ENCODE peak calls at places on chromosomes 13 and 19, in eight cellular contexts. J is AG10803, I is PC-3, B is mucosa of descending colon, Z is cardiac muscle cell, Y is B cell, U is fibroblast of pulmonary artery, S is colonic mucosa. R is an unnamed sample.

GRCh38 chr13:100854091-100854490 is 179.5 kb upstream of the TMTC4 start:
- DNase-seq in U (no peak), J (no peak), S (no peak), B (no peak), I (no peak), Z (peak; percentile 66), Y (no peak), R (no peak)

GRCh38 chr19:49497047-49497789 is 984 bp downstream of the RPS11 start:
- DNase-seq in J (peak; percentile 53), Y (peak; percentile 86), S (peak; percentile 85), Z (peak; percentile 63), U (peak; percentile 63), I (peak; percentile 65), B (peak; percentile 89), R (no peak)

GRCh38 chr13:105291987-105292386 is 1243.5 kb downstream of the EFNB2 start:
- DNase-seq in I (no peak), B (no peak), S (no peak), Y (no peak), U (no peak), Z (no peak), J (no peak), R (no peak)

GRCh38 chr13:24033527-24034302 is 126.8 kb upstream of the SPATA13 start:
- DNase-seq in B (no peak), Z (no peak), U (peak; percentile 96), Y (no peak), I (no peak), S (no peak), J (peak; percentile 96), R (no peak)

GRCh38 chr13:51803422-51804294 is at the start of gene DHRS12:
- DNase-seq in U (peak; percentile 77), B (peak; percentile 95), J (peak; percentile 80), S (peak; percentile 94), Z (peak; percentile 87), Y (peak; percentile 94), I (peak; percentile 75), R (peak; percentile 63)

GRCh38 chr13:30212256-30212655 is 95.1 kb downstream of the KATNAL1 start:
- DNase-seq in Y (no peak), S (no peak), I (no peak), J (no peak), U (no peak), Z (no peak), B (no peak), R (no peak)

GRCh38 chr19:48501446-48501960 is 10.1 kb downstream of the LMTK3 start:
- DNase-seq in Y (peak; percentile 43), B (peak; percentile 73), Z (no peak), J (no peak), U (no peak), S (peak; percentile 77), I (peak; percentile 88), R (no peak)

GRCh38 chr13:31199527-31199848 is 287 bp upstream of the B3GLCT start:
- DNase-seq in U (no peak), B (no peak), S (no peak), I (no peak), Z (no peak), J (no peak), Y (no peak), R (no peak)

GRCh38 chr13:24149306-24150032 is 11.1 kb upstream of the SPATA13 start:
- DNase-seq in Z (no peak), U (peak; percentile 67), S (no peak), B (no peak), I (peak; percentile 81), Y (no peak), J (peak; percentile 53), R (no peak)

GRCh38 chr19:38739440-38740251 is 4.6 kb downstream of the CAPN12 start:
- DNase-seq in S (no peak), I (no peak), U (no peak), J (no peak), B (no peak), Y (no peak), Z (no peak), R (no peak)

GRCh38 chr13:72295173-72295572 is 428.2 kb upstream of the DACH1 start:
- DNase-seq in Y (no peak), J (peak; percentile 44), I (no peak), B (no peak), Z (no peak), S (no peak), U (peak; percentile 54), R (no peak)

GRCh38 chr19:2084993-2085720 is 11.0 kb downstream of the MOB3A start:
- DNase-seq in Y (peak; percentile 94), S (peak; percentile 73), U (peak; percentile 38), J (peak; percentile 65), Z (no peak), I (peak; percentile 59), B (peak; percentile 93), R (no peak)

GRCh38 chr13:32362574-32362973 is 47.3 kb downstream of the BRCA2 start:
- DNase-seq in I (no peak), Z (no peak), Y (no peak), S (no peak), U (no peak), J (no peak), B (no peak), R (no peak)

GRCh38 chr13:39930060-39930459 is 274.6 kb downstream of the COG6 start:
- DNase-seq in S (no peak), U (no peak), I (no peak), B (no peak), Z (no peak), J (no peak), Y (no peak), R (no peak)

GRCh38 chr13:79937311-79938243 is 403.3 kb downstream of the SPRY2 start:
- DNase-seq in Y (no peak), J (no peak), B (no peak), Z (no peak), U (no peak), S (no peak), I (no peak), R (no peak)

GRCh38 chr19:17834350-17835181 is 13.2 kb downstream of the JAK3 start:
- DNase-seq in S (no peak), Y (no peak), B (no peak), I (no peak), U (no peak), J (no peak), Z (no peak), R (peak; percentile 26)

GRCh38 chr13:73754727-73755292 is 379.4 kb downstream of the KLF12 start:
- DNase-seq in S (peak; percentile 69), I (peak; percentile 85), Y (peak; percentile 61), Z (peak; percentile 69), U (peak; percentile 84), B (no peak), J (peak; percentile 62), R (peak; percentile 50)
- TF ChIP-seq CTCF in S (peak; percentile 54), I (peak; percentile 72), Y (peak; percentile 89), Z (peak; percentile 61), U (peak; percentile 65), B (peak; percentile 39), J (peak; percentile 79), R (peak; percentile 83)

GRCh38 chr13:85879014-85879413 is 79.8 kb upstream of the SLITRK6 start:
- DNase-seq in J (no peak), S (no peak), Y (no peak), B (no peak), Z (no peak), U (no peak), I (peak; percentile 6), R (no peak)
- TF ChIP-seq CTCF in J (no peak), S (no peak), Y (no peak), B (no peak), Z (no peak), U (no peak), I (no peak), R (no peak)

GRCh38 chr19:33024398-33024797 is 40.3 kb downstream of the RHPN2 start:
- DNase-seq in Y (no peak), I (peak; percentile 33), J (no peak), S (no peak), Z (no peak), B (no peak), U (no peak), R (no peak)

DNA sequence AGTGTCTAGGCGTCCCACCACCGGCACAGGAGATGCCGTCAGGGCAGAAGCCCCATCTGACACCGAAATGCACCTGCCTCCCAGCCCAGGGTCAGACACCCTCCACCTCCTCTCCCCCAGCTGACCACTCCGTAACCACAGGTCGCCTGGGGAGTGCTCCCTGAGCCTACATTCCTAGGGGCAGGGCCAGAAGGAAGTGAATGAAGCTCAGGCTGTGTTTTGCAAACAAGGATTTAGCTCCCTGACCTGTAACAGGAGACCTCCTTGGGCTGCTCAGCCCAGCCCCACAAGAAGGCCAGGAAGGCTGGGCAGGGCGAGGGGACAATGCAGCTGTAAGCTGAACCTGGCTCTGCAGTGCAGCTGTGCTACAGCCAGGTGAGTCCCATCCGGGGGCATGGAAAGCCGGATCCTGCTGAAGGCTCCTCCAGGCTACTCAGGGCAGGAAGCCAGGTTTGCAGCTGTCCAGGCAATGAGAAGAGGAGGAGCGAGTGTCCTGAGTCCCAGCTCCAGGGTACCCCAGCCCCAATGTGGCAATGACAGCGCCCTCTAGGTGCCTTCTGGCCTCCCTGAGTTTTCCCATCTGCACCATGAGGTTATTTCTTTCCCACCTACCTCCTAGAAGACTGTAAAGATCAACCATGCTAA is 42.1 kb downstream of the RHPN2 start:
- DNase-seq in S (no peak), U (no peak), Z (peak; percentile 24), B (no peak), J (no peak), Y (no peak), I (no peak), R (no peak)
- TF ChIP-seq CTCF in S (no peak), U (no peak), Z (no peak), B (no peak), J (no peak), Y (no peak), I (peak; percentile 28), R (no peak)

GRCh38 chr19:33062902-33063301 is 1.8 kb downstream of the RHPN2 start:
- DNase-seq in J (no peak), I (no peak), Y (no peak), Z (no peak), B (no peak), U (no peak), S (no peak), R (no peak)

GRCh38 chr19:33064778-33065550 is at the start of gene RHPN2:
- DNase-seq in Y (peak; percentile 77), I (peak; percentile 66), Z (peak; percentile 85), B (peak; percentile 89), S (peak; percentile 86), U (peak; percentile 68), J (peak; percentile 62), R (peak; percentile 53)

GRCh38 chr19:33066543-33066942 is 1.9 kb upstream of the RHPN2 start:
- DNase-seq in U (no peak), I (no peak), J (no peak), Y (no peak), S (no peak), B (peak; percentile 47), Z (no peak), R (no peak)

GRCh38 chr19:33063356-33064116 is 1.2 kb downstream of the RHPN2 start:
- DNase-seq in J (peak; percentile 13), S (peak; percentile 86), B (peak; percentile 60), U (peak; percentile 43), Z (peak; percentile 49), I (peak; percentile 43), Y (peak; percentile 41), R (no peak)

DNA sequence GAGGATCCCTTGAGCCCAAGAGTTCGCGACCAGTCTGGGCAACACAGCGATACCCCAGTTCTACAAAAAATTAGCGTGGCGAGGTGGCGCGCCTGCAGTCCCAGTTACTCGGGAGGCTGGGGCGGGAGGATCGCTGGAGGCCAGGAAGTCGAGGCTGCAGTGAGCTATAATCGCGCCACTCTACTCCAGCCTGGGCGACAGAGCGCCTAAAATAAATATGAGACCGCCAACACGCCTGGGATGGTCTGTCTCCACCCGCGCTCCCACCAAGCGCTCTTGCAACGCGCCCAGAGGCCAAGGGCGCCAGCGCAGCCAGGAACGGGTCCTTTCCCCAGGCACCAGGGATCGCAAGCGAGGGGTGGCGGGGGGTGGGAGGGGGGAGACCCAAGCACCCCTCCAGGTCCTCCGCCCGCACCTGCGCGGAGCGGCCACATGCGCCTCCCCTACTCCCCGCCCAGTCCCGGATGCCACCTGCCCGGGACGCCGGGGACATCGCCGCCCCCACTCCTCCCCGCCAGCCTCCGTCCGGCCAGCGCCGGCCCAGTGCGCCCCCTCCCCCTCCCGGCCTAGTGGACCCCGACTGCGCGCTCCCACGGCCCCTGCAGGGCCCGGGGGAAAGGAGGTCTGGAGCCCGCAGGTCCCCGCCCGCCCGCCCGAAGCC is 441 bp downstream of the RHPN2 start:
- DNase-seq in Z (peak; percentile 53), S (peak; percentile 56), U (no peak), Y (peak; percentile 57), I (peak; percentile 29), J (no peak), B (peak; percentile 74), R (no peak)
- TF ChIP-seq CTCF in Z (no peak), S (no peak), U (no peak), Y (no peak), I (no peak), J (no peak), B (peak; percentile 14), R (peak; percentile 35)